ENCODE peak calls at places on chromosomes 7 and 10, in six cellular contexts. E, X, Y, U, I and Z are unnamed samples.

GRCh38 chr10:108639010-108639409 is 1284.3 kb downstream of the XPNPEP1 start:
- DNase-seq in E (no peak), X (no peak), Y (no peak), U (no peak), I (no peak), Z (no peak)

GRCh38 chr10:125442856-125443540 is 240.0 kb downstream of the TEX36 start:
- DNase-seq in E (no peak), X (no peak), Y (no peak), U (no peak), I (no peak), Z (no peak)

GRCh38 chr7:47449810-47450586 is 131.9 kb downstream of the TNS3 start:
- DNase-seq in E (no peak), X (no peak), Y (no peak), U (no peak), I (no peak), Z (no peak)

GRCh38 chr7:27750336-27750735 is 10.4 kb downstream of the TAX1BP1 start:
- DNase-seq in E (no peak), X (no peak), Y (no peak), U (peak), I (no peak), Z (peak)

GRCh38 chr7:145624618-145625017 is 492.0 kb upstream of the CNTNAP2 start:
- DNase-seq in E (no peak), X (no peak), Y (no peak), U (no peak), I (no peak), Z (no peak)

GRCh38 chr10:121644501-121644900 is 46.3 kb upstream of the FGFR2 start:
- DNase-seq in E (no peak), X (no peak), Y (no peak), U (no peak), I (no peak), Z (no peak)

GRCh38 chr7:124765401-124766352 is at the start of gene GPR37:
- DNase-seq in E (no peak), X (peak), Y (peak), U (peak), I (no peak), Z (no peak)

GRCh38 chr7:132130497-132130896 is 445.8 kb downstream of the PLXNA4 start:
- DNase-seq in E (no peak), X (no peak), Y (no peak), U (no peak), I (no peak), Z (no peak)

GRCh38 chr7:22561356-22561755 is 61.4 kb upstream of the STEAP1B start:
- DNase-seq in E (no peak), X (peak), Y (peak), U (peak), I (peak), Z (no peak)

GRCh38 chr7:158028971-158029370 is 558.7 kb downstream of the PTPRN2 start:
- DNase-seq in E (no peak), X (no peak), Y (no peak), U (no peak), I (no peak), Z (no peak)
- TF ChIP-seq MYC in E (no peak), X (no peak), Y (no peak), U (no peak), I (no peak), Z (no peak)

DNA sequence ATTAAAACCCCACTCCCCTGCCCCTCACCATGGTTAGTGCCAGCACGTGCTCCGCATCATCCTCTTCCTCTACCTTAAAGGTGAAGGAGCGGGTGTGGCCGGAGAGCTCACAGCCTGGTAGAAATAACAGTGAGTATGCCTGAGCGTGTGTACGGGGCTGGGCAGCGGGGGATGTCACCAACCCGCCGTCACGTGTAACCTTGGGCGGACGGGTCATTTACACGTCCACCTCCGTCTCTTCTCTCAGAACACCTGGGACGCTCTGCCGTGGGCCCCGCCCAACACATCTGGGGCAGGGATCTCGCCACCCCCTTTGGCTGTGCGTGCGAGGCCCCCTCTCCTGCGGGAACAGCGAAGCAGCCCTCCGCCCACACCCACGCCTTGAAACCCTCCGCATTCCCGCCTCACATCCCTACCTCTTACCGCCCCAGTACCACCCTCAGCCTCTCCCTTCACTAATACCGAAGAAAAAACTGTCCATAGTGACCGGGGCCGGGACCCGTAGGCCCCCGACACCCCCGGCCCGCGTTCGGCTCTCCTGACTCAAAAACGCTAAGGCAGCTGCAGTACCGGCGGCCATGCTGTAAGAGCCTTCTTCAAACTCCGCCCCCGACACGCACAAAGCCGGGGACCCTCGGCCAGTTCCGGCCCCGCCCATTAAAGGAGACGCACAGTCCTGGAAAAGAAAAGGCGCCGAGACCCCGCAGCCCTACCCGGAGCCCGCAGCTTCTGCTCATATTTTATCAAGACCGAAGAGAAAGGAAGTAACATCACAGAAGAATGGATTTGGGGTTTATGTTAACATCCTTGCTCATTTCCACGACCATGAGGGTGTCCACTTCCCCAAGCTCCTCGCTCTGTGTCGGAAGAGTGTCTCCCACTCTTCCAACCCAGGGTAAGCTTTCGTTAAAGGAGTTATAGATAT is at the start of gene NPM3:
- DNase-seq in E (no peak), X (peak), Y (peak), U (peak), I (peak), Z (peak)
- TF ChIP-seq POLR2A in E (peak), X (peak), Y (peak), U (peak), I (no peak), Z (peak)

GRCh38 chr10:79608505-79609375 is 2.0 kb upstream of the SFTPA1 start:
- DNase-seq in E (no peak), X (peak), Y (peak), U (peak), I (peak), Z (peak)
- TF ChIP-seq MYC in E (no peak), X (no peak), Y (no peak), U (no peak), I (no peak), Z (peak)

GRCh38 chr10:97644961-97645360 is 4.5 kb downstream of the PI4K2A start:
- DNase-seq in E (no peak), X (no peak), Y (no peak), U (no peak), I (no peak), Z (no peak)

GRCh38 chr10:97651773-97652172 is 11.3 kb downstream of the PI4K2A start:
- DNase-seq in E (no peak), X (no peak), Y (no peak), U (no peak), I (no peak), Z (no peak)

GRCh38 chr10:97643586-97643985 is 3.1 kb downstream of the PI4K2A start:
- DNase-seq in E (no peak), X (no peak), Y (no peak), U (no peak), I (no peak), Z (no peak)

GRCh38 chr10:97647556-97647955 is 7.1 kb downstream of the PI4K2A start:
- DNase-seq in E (no peak), X (no peak), Y (no peak), U (no peak), I (no peak), Z (peak)

DNA sequence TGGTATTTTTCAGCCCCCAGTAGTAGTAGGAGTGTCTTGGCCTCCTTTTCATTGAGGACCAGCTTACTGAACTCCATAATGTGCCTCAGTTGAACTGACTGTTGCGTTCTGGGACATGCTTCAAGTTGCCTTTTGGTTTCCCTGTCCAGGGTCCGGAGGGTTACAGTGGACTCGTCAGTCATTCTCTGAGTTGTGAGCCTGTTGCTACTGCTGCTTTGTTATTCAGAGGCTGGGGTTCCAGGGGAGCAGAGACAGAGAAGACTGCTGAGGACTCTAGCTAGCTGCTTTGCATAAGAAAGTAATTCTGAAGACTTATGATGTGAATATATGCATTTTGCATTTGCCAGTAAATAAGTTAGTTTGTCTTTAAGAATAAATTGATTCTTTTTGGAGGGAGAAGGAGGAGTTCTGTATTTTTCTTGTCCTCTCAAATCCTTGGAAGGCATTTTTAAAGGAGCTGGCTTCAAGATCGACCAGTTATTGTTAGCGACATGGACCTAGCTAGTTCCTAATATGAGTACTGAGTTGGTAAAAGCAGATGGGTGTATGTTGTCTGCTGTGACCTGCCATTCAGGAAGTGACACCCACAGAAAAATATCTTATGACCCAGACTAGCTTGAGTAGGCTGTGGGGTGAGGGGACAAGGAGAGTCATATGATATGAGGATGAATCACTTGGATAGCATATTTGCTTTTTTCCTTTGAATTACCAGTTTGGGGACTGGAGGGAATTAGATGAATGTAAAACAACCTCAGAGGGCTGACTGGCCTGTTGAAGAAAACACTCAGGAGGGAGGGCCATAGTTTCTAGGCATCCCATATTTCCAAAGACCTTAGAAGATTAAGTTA is 8.3 kb downstream of the PI4K2A start:
- DNase-seq in E (peak), X (peak), Y (peak), U (peak), I (peak), Z (peak)
- TF ChIP-seq POLR2A in E (peak), X (no peak), Y (no peak), U (no peak), I (no peak), Z (no peak)

GRCh38 chr7:55130079-55130476 is 111.3 kb downstream of the EGFR start:
- DNase-seq in E (no peak), X (peak), Y (no peak), U (no peak), I (no peak), Z (no peak)
- TF ChIP-seq MYC in E (no peak), X (no peak), Y (no peak), U (no peak), I (no peak), Z (no peak)

GRCh38 chr7:100128602-100128963 is 1.8 kb downstream of the MBLAC1 start:
- DNase-seq in E (no peak), X (no peak), Y (no peak), U (no peak), I (no peak), Z (no peak)

GRCh38 chr7:100126239-100126930 is 382 bp upstream of the MBLAC1 start:
- DNase-seq in E (no peak), X (no peak), Y (no peak), U (no peak), I (no peak), Z (no peak)

GRCh38 chr7:100127866-100128601 is 1.3 kb downstream of the MBLAC1 start:
- DNase-seq in E (no peak), X (no peak), Y (no peak), U (no peak), I (no peak), Z (peak)

GRCh38 chr7:100124301-100125229 is 2.2 kb upstream of the MBLAC1 start:
- DNase-seq in E (no peak), X (no peak), Y (peak), U (no peak), I (no peak), Z (no peak)

GRCh38 chr7:100126931-100127865 is at the start of gene MBLAC1:
- DNase-seq in E (peak), X (peak), Y (peak), U (peak), I (peak), Z (peak)
- TF ChIP-seq POLR2A in E (peak), X (peak), Y (peak), U (peak), I (peak), Z (peak)

DNA sequence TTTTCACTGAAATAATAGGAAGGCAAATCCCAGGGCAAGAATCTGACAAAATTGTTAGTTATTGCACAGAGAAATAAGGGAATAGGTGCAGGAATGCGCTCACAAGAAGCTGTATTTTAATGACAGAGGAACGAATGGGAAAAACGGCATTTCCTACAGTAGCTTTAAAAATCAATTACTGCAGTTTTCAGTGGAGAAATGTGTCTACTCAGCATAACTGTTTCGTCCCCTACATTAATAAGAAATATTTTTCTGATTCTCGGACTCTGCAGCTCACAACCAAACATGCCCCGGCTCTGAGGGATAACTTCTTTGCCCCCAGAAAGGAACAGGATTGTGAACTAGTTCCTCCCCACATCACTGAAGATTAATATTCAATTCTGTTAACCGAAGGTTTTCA is 44.9 kb upstream of the TCERG1L start:
- DNase-seq in E (no peak), X (no peak), Y (no peak), U (no peak), I (no peak), Z (no peak)
- TF ChIP-seq MYC in E (no peak), X (no peak), Y (no peak), U (no peak), I (no peak), Z (no peak)

GRCh38 chr7:128003179-128003578 is 28.1 kb downstream of the LRRC4 start:
- DNase-seq in E (no peak), X (no peak), Y (no peak), U (no peak), I (no peak), Z (no peak)
- TF ChIP-seq POLR2A in E (no peak), X (no peak), Y (no peak), U (no peak), I (no peak), Z (no peak)

DNA sequence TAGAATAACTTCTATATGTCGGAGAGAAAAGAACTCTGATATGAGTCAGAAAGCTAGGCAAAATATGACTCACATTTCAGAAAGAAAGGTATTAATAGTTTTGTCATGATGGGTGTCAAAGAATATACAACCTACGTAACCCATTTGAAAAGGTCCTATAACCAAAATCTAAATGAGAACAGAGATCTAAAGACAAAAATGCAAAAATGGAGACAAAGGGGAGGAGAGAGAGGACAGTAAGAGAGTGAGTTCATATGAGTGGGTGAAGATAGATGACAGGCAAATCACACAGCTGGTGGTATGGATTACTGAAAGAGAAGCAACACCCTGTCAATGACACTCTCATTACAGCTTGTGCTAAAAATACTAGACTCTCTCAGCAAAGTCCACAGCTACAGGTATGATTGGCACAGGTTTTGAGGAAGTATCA is 25.6 kb downstream of the ANKMY2 start:
- DNase-seq in E (peak), X (no peak), Y (no peak), U (no peak), I (no peak), Z (no peak)
- TF ChIP-seq MYC in E (no peak), X (no peak), Y (no peak), U (no peak), I (no peak), Z (no peak)

DNA sequence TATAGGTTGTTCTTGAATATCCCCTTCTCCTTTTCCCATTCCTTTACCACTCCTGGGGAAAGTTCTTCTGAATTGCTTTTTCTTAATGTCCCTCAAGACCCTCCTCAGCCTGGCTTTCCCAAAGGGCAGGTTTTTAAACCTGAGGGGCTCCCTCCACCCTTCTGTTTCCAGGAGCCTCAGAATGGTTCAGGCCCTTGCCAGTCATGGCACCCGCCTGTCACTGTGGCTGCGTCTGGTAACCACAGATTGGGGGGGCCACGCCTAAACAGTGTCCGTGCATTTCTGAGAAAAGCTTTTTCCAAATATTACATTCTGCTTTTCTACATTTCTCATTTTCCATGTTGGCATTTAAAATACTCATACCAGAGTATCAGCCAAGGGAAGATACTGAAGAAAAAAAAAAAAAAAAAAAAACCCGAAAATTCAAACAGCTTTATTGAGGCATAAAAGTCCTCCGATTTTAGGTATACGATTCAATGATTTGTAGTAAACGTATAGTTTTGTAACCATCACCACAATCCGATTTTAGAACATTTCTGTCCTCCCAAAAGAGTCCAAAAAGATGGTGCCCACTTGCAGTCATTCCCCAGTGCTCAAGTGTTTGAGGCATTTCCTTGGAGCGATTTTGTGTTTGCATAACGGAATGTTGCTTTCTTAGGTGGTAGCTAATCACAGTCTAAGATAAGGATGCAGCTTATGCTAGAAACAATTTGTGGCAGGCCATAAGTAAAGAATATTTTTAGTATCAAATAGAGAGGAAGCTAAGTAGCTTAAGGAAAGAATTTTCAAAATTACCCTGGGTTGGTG is 22.1 kb downstream of the HKDC1 start:
- DNase-seq in E (no peak), X (no peak), Y (peak), U (no peak), I (no peak), Z (no peak)
- TF ChIP-seq POLR2A in E (no peak), X (no peak), Y (no peak), U (no peak), I (no peak), Z (no peak)